ENCODE peak calls at places on chromosomes 5 and 9, in four cellular contexts. P, B, Y and R are unnamed samples.

GRCh38 chr5:73387630-73388370 is 60.8 kb downstream of the FOXD1 start:
- DNase-seq in P (no peak), Y (peak; percentile 29), B (peak; percentile 71), R (peak; percentile 49)

GRCh38 chr5:41095324-41096101 is 24.4 kb upstream of the MROH2B start:
- DNase-seq in P (no peak), Y (no peak), B (no peak), R (no peak)

GRCh38 chr5:159698322-159698721 is 218.0 kb upstream of the ADRA1B start:
- DNase-seq in B (no peak), Y (no peak), P (no peak), R (no peak)

GRCh38 chr5:154087260-154087659 is 48.5 kb downstream of the MFAP3 start:
- DNase-seq in P (no peak), B (no peak), Y (no peak), R (no peak)

GRCh38 chr5:134533115-134533815 is 7.8 kb downstream of the JADE2 start:
- DNase-seq in P (peak; percentile 61), Y (no peak), B (no peak), R (no peak)

GRCh38 chr5:177469061-177469628 is 4.3 kb downstream of the DBN1 start:
- DNase-seq in P (no peak), B (no peak), Y (no peak), R (no peak)

GRCh38 chr5:33901176-33901575 is 9.4 kb upstream of the ADAMTS12 start:
- DNase-seq in B (no peak), P (no peak), Y (no peak), R (no peak)

GRCh38 chr9:89454498-89455355 is 43.2 kb downstream of the SEMA4D start:
- DNase-seq in P (no peak), B (no peak), Y (no peak), R (no peak)

GRCh38 chr5:92886751-92887150 is 694.3 kb downstream of the NR2F1-AS1 start:
- DNase-seq in P (no peak), Y (no peak), B (no peak), R (no peak)

GRCh38 chr9:15873573-15874177 is 320.8 kb downstream of the CCDC171 start:
- DNase-seq in P (no peak), B (no peak), Y (no peak), R (no peak)

GRCh38 chr5:42570946-42571625 is 147.8 kb downstream of the GHR start:
- DNase-seq in P (no peak), Y (no peak), B (no peak), R (no peak)

GRCh38 chr9:71721786-71722295 is 46.5 kb downstream of the CEMIP2 start:
- DNase-seq in B (no peak), Y (no peak), P (no peak), R (no peak)

GRCh38 chr5:96384353-96384752 is 48.7 kb downstream of the PCSK1 start:
- DNase-seq in Y (no peak), B (no peak), P (no peak), R (no peak)

GRCh38 chr9:128845186-128845931 is 15.8 kb upstream of the SPOUT1 start:
- DNase-seq in B (no peak), P (no peak), Y (no peak), R (no peak)

GRCh38 chr5:157575096-157575872 is at the start of gene ADAM19:
- DNase-seq in Y (no peak), P (no peak), B (peak; percentile 54), R (no peak)

GRCh38 chr9:114302727-114303126 is 20.2 kb upstream of the ORM1 start:
- DNase-seq in P (no peak), Y (no peak), B (no peak), R (no peak)

GRCh38 chr9:92976436-92976835 is 29.1 kb downstream of the FGD3 start:
- DNase-seq in P (no peak), B (no peak), Y (no peak), R (no peak)
- H3K27ac ChIP-seq in P (no peak overlapping the region), B (no peak overlapping the region), Y (no peak overlapping the region), R (peak overlapping the region; percentile 52)

DNA sequence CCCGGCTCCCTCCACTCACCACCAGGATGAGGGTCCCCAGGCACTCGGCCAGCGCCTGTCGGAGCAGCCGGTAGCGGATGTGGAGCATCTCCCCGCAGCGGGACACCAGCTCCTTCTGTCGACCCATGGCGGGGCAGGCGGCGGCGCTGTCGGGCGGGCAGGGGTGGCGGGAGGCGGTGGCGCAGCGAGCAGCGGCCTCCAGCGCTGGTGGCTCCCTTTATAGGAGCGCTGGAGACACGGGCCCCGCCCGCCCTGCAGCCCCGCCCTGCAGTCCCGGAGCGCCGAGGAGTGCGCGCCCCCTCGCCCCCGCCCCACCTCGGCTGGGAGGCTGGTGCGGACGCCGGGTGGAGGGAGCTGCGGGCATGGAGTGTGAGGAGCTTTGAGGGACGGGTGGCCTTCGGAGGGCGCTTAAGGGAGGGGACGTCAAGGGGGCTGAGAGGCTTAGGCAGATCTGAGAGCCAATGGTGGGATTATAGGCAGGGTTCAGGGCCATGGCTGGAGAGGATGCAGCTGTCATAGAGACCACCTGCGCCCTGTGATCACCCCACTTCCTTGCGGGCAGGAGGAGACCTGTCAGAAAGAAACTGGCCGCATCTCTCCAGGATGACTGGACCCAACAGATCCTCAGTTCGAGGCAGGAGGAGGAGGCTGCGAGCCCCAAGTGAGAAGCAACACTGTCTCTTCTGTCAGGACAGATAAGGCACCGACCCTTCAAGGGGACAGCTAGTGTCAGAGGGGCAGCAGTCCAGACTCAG is at the start of gene AQP3:
- DNase-seq in Y (peak; percentile 59), P (no peak), B (peak; percentile 73), R (peak; percentile 83)
- TF ChIP-seq CTCF in Y (no peak), P (peak; percentile 29), B (peak; percentile 44), R (peak; percentile 53)

DNA sequence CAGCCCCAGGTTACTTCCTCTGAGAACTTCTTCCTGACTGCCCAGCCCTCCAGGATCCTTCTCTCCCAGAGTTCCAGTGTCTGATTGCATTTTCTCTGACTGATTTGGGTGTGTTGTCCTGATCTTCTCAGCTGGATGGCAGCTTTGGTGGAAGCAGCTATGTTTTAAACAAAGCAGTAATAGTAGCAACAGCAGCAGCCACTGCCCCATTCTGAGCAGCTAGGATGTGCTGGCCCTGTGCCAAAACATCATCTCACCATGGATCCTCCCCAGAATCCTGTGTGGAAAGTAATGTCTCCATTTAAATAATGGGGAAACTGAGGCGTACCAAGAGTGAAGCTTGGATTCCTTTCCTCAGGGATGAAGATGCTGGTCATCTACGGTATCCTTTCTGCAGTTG is 46.4 kb upstream of the PSD2 start:
- DNase-seq in Y (no peak), B (no peak), P (no peak), R (no peak)
- H3K27me3 ChIP-seq in Y (no peaks in the 10 kb centered on the region), B (peaks cover 18% of the 10 kb centered on the region), P (no peaks in the 10 kb centered on the region), R (peaks cover 15% of the 10 kb centered on the region)

GRCh38 chr9:90921969-90922368 is 120.3 kb downstream of the SYK start:
- DNase-seq in B (no peak), P (no peak), Y (no peak), R (no peak)

GRCh38 chr9:90929616-90930015 is 128.0 kb downstream of the SYK start:
- DNase-seq in Y (no peak), P (no peak), B (no peak), R (no peak)

GRCh38 chr9:90927496-90927895 is 125.9 kb downstream of the SYK start:
- DNase-seq in B (no peak), P (no peak), Y (no peak), R (no peak)

GRCh38 chr9:90926920-90927319 is 125.3 kb downstream of the SYK start:
- DNase-seq in B (no peak), Y (no peak), P (no peak), R (no peak)

DNA sequence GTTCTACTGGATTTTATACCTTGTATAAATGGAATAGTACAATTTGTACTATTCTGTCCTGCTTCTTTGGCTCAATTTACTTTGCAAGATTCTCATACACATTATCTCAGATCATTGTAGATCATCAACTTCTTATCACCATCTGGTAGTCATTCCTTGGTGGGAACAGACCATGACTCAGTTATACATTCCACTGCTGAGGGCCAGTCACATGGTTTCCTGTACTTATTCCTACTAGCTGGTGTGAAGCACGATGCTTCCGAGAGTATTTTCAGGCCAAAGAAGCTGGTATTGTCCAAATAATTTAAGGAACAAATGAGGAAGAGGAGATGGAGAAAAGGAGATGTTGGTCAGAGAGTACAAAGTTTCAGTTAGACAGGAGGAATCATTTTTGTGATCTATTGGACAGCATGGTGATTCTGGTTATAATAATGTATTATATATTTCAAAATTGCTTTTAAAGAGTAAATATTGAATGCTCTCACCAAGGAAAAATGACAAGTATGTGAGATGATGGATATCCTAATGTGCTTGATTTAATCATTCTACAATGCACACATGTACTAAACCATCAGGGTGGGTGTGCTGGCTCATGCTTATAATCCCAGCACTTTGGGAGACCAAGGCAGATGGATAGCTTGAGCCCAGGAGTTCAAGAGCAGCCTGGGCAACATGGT is 124.1 kb downstream of the SYK start:
- DNase-seq in B (no peak), P (no peak), Y (no peak), R (no peak)
- H3K27ac ChIP-seq in B (no peak overlapping the region), P (peak overlapping the region; percentile 16), Y (no peak overlapping the region), R (no peak overlapping the region)

DNA sequence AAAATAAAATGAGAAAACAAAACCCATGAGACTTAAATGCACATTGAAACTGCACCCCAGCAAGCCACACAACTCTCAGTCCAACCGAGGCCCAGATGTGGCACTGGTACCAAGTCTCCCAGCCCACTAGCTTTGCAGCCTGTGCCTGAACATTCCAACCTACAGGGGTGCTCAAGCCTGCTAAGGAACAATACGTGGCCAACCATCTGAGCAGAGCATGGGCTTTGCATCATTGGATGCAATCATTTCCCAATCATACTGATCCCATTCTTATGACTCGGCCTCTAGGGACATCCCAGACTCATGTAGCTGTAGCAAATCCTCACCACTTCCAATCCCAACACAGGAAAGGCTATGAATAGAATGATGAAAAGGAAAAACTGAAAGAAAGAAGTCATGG is 297.2 kb downstream of the SPOCK1 start:
- DNase-seq in P (no peak), B (no peak), Y (no peak), R (no peak)
- TF ChIP-seq CTCF in P (peak; percentile 29), B (no peak), Y (no peak), R (no peak)